ENCODE peak calls at places on chromosomes 3 and 15, in four cellular contexts. X is SK-N-SH, L is mesothelial cell of epicardium, N is GM20000. V is an unnamed sample.

GRCh38 chr3:40511031-40511718 is 5.3 kb downstream of the ZNF620 start:
- DNase-seq in X (no peak), L (no peak), N (no peak), V (no peak)

GRCh38 chr3:57556459-57557087 is 499 bp downstream of the PDE12 start:
- DNase-seq in X (no peak), L (peak), N (peak), V (no peak)

GRCh38 chr3:47162695-47163022 is 1.3 kb downstream of the SETD2 start:
- DNase-seq in X (no peak), L (no peak), N (peak), V (no peak)

GRCh38 chr15:51223771-51224229 is 114.6 kb downstream of the CYP19A1 start:
- DNase-seq in X (no peak), L (no peak), N (no peak), V (no peak)

GRCh38 chr15:55221090-55222011 is 24.6 kb upstream of the RSL24D1 start:
- DNase-seq in X (no peak), L (no peak), N (peak), V (no peak)

GRCh38 chr15:100995471-100996430 is 76.6 kb downstream of the LRRK1 start:
- DNase-seq in X (no peak), L (no peak), N (no peak), V (no peak)

GRCh38 chr15:76286231-76286879 is 24.9 kb downstream of the ETFA start:
- DNase-seq in X (no peak), L (no peak), N (peak), V (no peak)

GRCh38 chr3:24495334-24495994 is 814 bp upstream of the THRB start:
- DNase-seq in X (peak), L (peak), N (peak), V (no peak)

GRCh38 chr3:23785882-23786281 is 19.9 kb upstream of the UBE2E1 start:
- DNase-seq in X (no peak), L (no peak), N (no peak), V (no peak)

GRCh38 chr15:100770781-100771584 is 108.6 kb upstream of the ALDH1A3 start:
- DNase-seq in X (peak), L (no peak), N (no peak), V (no peak)

GRCh38 chr3:77196146-77196545 is 156.2 kb downstream of the ROBO2 start:
- DNase-seq in X (no peak), L (no peak), N (no peak), V (no peak)

GRCh38 chr15:47119349-47119748 is 598.0 kb upstream of the SEMA6D start:
- DNase-seq in X (no peak), L (no peak), N (no peak), V (no peak)

GRCh38 chr15:56806147-56806536 is 72.8 kb upstream of the ZNF280D start:
- DNase-seq in X (no peak), L (no peak), N (no peak), V (no peak)

GRCh38 chr3:42743204-42743995 is 29.7 kb downstream of the CCDC13 start:
- DNase-seq in X (no peak), L (peak), N (no peak), V (no peak)

GRCh38 chr3:14880486-14881179 is 61.9 kb downstream of the FGD5 start:
- DNase-seq in X (no peak), L (no peak), N (no peak), V (no peak)

GRCh38 chr15:25882466-25882865 is 19.3 kb upstream of the ATP10A start:
- DNase-seq in X (no peak), L (no peak), N (no peak), V (no peak)

GRCh38 chr3:132432639-132433038 is 15.3 kb downstream of the DNAJC13 start:
- DNase-seq in X (peak), L (no peak), N (no peak), V (no peak)

GRCh38 chr15:32979710-32980109 is 214.8 kb downstream of the FMN1 start:
- DNase-seq in X (no peak), L (no peak), N (no peak), V (no peak)

GRCh38 chr3:426056-426455 is 229.5 kb downstream of the CHL1 start:
- DNase-seq in X (no peak), L (no peak), N (no peak), V (no peak)

GRCh38 chr3:197874653-197875052 is 75.3 kb upstream of the RPL35A start:
- DNase-seq in X (no peak), L (no peak), N (no peak), V (no peak)

GRCh38 chr3:65144791-65145355 is 457.1 kb upstream of the ADAMTS9 start:
- DNase-seq in X (no peak), L (no peak), N (no peak), V (no peak)

GRCh38 chr3:50417637-50418033 is 58.3 kb upstream of the TMEM115 start:
- DNase-seq in X (no peak), L (no peak), N (no peak), V (no peak)

GRCh38 chr3:185778069-185778468 is 46.8 kb downstream of the IGF2BP2 start:
- DNase-seq in X (no peak), L (no peak), N (no peak), V (no peak)

GRCh38 chr3:196127308-196128040 is 45.6 kb upstream of the TFRC start:
- DNase-seq in X (no peak), L (no peak), N (no peak), V (no peak)

GRCh38 chr3:160169139-160169830 is 55.9 kb upstream of the C3orf80 start:
- DNase-seq in X (no peak), L (no peak), N (no peak), V (no peak)

GRCh38 chr3:185813691-185814215 is 11.1 kb downstream of the IGF2BP2 start:
- DNase-seq in X (no peak), L (peak), N (no peak), V (no peak)

GRCh38 chr3:194575484-194576210 is 57.6 kb downstream of the TMEM44 start:
- DNase-seq in X (no peak), L (no peak), N (no peak), V (no peak)
- TF ChIP-seq CTCF in X (peak), L (no peak), N (no peak), V (no peak)

DNA sequence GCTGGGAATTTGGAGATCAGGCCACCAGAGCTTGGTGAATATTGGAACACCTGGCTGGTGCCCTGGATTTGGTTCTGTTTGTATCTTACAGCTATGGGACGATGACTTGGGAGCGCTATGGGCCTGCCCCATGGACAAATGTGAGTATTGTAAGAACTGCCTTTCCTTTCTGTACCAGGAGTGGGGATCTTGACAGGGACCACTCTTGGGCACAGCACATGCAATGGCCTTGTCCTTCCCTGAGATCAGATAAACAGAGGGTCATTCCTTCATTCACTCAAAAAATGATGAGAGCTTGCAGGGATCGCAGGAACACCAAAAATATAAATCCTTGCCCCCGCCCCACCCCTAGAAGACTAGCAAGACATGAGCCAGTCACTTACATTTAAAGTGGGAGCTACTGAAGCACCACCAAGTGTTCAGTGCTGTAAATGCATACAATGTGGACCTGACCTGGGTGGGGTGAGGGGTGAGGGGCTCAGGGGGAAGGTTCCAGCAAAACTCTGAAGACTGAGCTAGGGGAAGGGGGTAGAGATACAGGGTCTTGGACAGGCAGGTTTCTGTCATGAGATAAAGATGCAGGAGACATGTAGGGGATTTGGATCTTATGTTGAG is 2.7 kb upstream of the CRELD1 start:
- DNase-seq in X (peak), L (no peak), N (peak), V (no peak)
- TF ChIP-seq CTCF in X (peak), L (no peak), N (peak), V (no peak)

GRCh38 chr15:70034596-70034995 is 63.1 kb downstream of the TLE3 start:
- DNase-seq in X (no peak), L (no peak), N (no peak), V (no peak)

GRCh38 chr15:70036585-70037343 is 61.0 kb downstream of the TLE3 start:
- DNase-seq in X (no peak), L (no peak), N (peak), V (no peak)

GRCh38 chr15:70035051-70035718 is 62.5 kb downstream of the TLE3 start:
- DNase-seq in X (no peak), L (no peak), N (no peak), V (no peak)

GRCh38 chr15:70034141-70034540 is 63.6 kb downstream of the TLE3 start:
- DNase-seq in X (no peak), L (no peak), N (no peak), V (no peak)

GRCh38 chr15:70035719-70036077 is 62.0 kb downstream of the TLE3 start:
- DNase-seq in X (no peak), L (no peak), N (peak), V (no peak)
- TF ChIP-seq CTCF in X (no peak), L (no peak), N (no peak), V (no peak)

GRCh38 chr3:148930785-148931184 is 60.6 kb upstream of the GYG1 start:
- DNase-seq in X (no peak), L (no peak), N (no peak), V (no peak)

GRCh38 chr3:148938306-148938705 is 53.0 kb upstream of the GYG1 start:
- DNase-seq in X (no peak), L (no peak), N (no peak), V (no peak)

GRCh38 chr3:148931574-148931973 is 59.8 kb upstream of the GYG1 start:
- DNase-seq in X (no peak), L (no peak), N (no peak), V (no peak)

GRCh38 chr3:148937477-148937876 is 53.9 kb upstream of the GYG1 start:
- DNase-seq in X (no peak), L (no peak), N (no peak), V (no peak)

DNA sequence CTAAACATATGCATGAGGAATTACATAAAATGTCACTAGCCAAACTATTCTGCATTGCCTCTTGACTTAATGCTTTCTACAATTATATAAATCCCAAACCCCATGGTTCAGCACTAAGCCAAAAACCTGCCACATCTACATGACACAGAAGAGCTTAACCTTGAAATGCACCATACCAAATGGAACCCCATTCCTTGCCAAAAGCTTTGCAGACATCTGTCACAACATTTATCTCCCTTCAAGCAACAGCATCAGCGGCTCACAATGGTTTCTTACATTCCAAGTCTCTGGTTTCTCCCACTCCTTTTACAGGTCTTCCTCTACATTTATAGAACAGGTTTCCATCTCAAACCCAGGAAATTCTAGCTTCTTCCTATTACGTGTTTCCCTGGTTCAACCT is 58.4 kb upstream of the GYG1 start:
- DNase-seq in X (no peak), L (no peak), N (no peak), V (no peak)
- TF ChIP-seq CTCF in X (no peak), L (no peak), N (no peak), V (no peak)